ENCODE peak calls at places on chromosome 18, in six cellular contexts. R, P, M, K, I and B are unnamed samples.

GRCh38 chr18:50727721-50728470 is 91.9 kb downstream of the MRO start:
- DNase-seq in I (no peak), P (no peak), M (no peak), R (no peak), K (no peak), B (no peak)

GRCh38 chr18:22983175-22983574 is 50.0 kb downstream of the RBBP8 start:
- DNase-seq in P (peak), I (no peak), R (peak), K (peak), M (peak), B (peak)

GRCh38 chr18:31064130-31064529 is 21.6 kb upstream of the DSC3 start:
- DNase-seq in K (no peak), P (no peak), I (peak), R (no peak), M (no peak), B (no peak)

GRCh38 chr18:63888473-63889190 is 1.1 kb downstream of the SERPINB2 start:
- DNase-seq in P (no peak), K (no peak), M (no peak), I (no peak), R (no peak), B (no peak)

GRCh38 chr18:50113726-50114125 is 81.2 kb downstream of the MYO5B start:
- DNase-seq in P (no peak), M (no peak), R (no peak), K (no peak), I (no peak), B (no peak)

GRCh38 chr18:73785276-73785675 is 362.4 kb downstream of the FBXO15 start:
- DNase-seq in K (no peak), M (no peak), P (no peak), I (no peak), R (no peak), B (no peak)

GRCh38 chr18:26908906-26909305 is 43.4 kb upstream of the AQP4 start:
- DNase-seq in R (no peak), K (no peak), P (no peak), I (no peak), M (no peak), B (no peak)

GRCh38 chr18:26804474-26804873 is 61.0 kb downstream of the AQP4 start:
- DNase-seq in K (peak), I (no peak), M (no peak), R (no peak), P (peak), B (no peak)

GRCh38 chr18:62506495-62507143 is 16.2 kb upstream of the ZCCHC2 start:
- DNase-seq in R (no peak), K (no peak), I (no peak), M (no peak), P (no peak), B (no peak)
- TF ChIP-seq MYC in R (no peak), K (no peak), I (no peak), M (no peak), P (no peak), B (no peak)

GRCh38 chr18:682833-683232 is 25.4 kb downstream of the TYMS start:
- DNase-seq in K (no peak), I (no peak), M (no peak), P (no peak), R (peak), B (no peak)

GRCh38 chr18:683531-683930 is 26.1 kb downstream of the TYMS start:
- DNase-seq in I (no peak), P (no peak), K (no peak), M (no peak), R (no peak), B (no peak)

GRCh38 chr18:688322-688721 is 24.1 kb downstream of the ENOSF1 start:
- DNase-seq in K (no peak), M (peak), R (no peak), I (no peak), P (no peak), B (no peak)

GRCh38 chr18:685438-685837 is 27.0 kb downstream of the ENOSF1 start:
- DNase-seq in R (no peak), M (peak), P (peak), K (no peak), I (no peak), B (no peak)

GRCh38 chr18:686339-687111 is 25.9 kb downstream of the ENOSF1 start:
- DNase-seq in R (no peak), P (no peak), M (no peak), I (no peak), K (peak), B (no peak)
- TF ChIP-seq MYC in R (no peak), P (no peak), M (no peak), I (no peak), K (no peak), B (no peak)

GRCh38 chr18:28041366-28041765 is 135.6 kb downstream of the CDH2 start:
- DNase-seq in K (no peak), R (no peak), P (peak), M (no peak), I (no peak), B (no peak)
- TF ChIP-seq MYC in K (no peak), R (no peak), P (no peak), M (no peak), I (no peak), B (no peak)

GRCh38 chr18:75132068-75132467 is 76.9 kb downstream of the PTGR3 start:
- DNase-seq in P (no peak), I (no peak), K (no peak), R (no peak), M (no peak), B (no peak)

GRCh38 chr18:75131455-75132000 is 77.4 kb downstream of the PTGR3 start:
- DNase-seq in I (no peak), K (no peak), P (no peak), M (no peak), R (no peak), B (no peak)

GRCh38 chr18:75132471-75132870 is 76.5 kb downstream of the PTGR3 start:
- DNase-seq in R (no peak), K (no peak), P (no peak), M (no peak), I (no peak), B (no peak)

GRCh38 chr18:75133721-75134645 is 75.0 kb downstream of the PTGR3 start:
- DNase-seq in P (no peak), K (no peak), M (no peak), R (no peak), I (no peak), B (no peak)

GRCh38 chr18:75132931-75133525 is 75.9 kb downstream of the PTGR3 start:
- DNase-seq in I (no peak), P (no peak), M (no peak), K (no peak), R (no peak), B (no peak)
- TF ChIP-seq MYC in I (no peak), P (no peak), M (no peak), K (no peak), R (no peak), B (no peak)

DNA sequence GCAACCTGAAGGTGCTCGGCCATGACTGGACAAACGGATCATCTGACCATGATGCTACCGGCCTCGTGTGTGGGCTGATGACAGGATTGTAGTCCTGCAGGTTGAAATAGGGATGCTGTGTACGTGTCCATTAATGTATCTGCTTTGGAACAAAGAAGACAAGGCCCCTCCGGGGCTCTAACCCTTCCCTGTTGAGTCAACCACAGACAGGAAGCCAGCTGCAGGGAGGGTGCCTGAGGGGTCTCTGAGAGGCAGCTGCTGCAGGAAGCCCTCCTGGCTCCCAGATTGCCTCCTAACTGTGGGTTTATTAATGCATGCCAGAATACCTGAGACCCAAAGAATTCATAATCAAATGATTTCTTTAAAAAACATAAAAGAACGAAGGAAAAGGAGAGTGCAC is 140.4 kb downstream of the CELF4 start:
- DNase-seq in M (no peak), R (no peak), P (no peak), I (no peak), K (peak), B (no peak)
- TF ChIP-seq MYC in M (no peak), R (no peak), P (no peak), I (no peak), K (no peak), B (no peak)

GRCh38 chr18:1018211-1018651 is 113.6 kb downstream of the ADCYAP1 start:
- DNase-seq in R (no peak), P (no peak), K (no peak), I (no peak), M (no peak), B (no peak)
- TF ChIP-seq MYC in R (no peak), P (no peak), K (no peak), I (no peak), M (no peak), B (no peak)

DNA sequence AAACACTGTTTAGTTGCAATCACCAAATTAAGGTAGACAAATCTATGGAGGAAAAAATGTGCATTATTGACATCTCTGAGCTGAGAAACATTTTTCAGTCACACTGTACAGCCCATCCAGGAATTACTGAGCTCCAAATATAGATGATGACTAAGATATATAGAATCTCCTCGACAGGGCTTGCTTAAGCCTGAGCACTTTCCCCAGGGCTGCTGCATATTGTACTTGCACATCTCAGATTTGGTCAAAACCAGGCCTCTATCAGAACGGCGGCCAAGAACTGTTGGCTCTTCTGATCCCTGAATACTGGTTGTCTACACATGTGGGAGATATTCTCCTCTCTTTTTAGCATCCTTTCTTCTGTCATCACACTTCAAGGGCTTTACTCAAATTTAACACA is 201.5 kb upstream of the SLC35G4 start:
- DNase-seq in M (no peak), I (no peak), P (no peak), R (no peak), K (no peak), B (no peak)
- TF ChIP-seq MYC in M (no peak), I (no peak), P (no peak), R (no peak), K (no peak), B (no peak)

GRCh38 chr18:66682855-66683322 is 79.0 kb upstream of the CDH19 start:
- DNase-seq in I (no peak), M (no peak), R (no peak), P (no peak), K (no peak), B (peak)
- TF ChIP-seq MYC in I (no peak), M (no peak), R (no peak), P (no peak), K (no peak), B (no peak)

GRCh38 chr18:55447672-55448018 is 140.3 kb downstream of the TCF4 start:
- DNase-seq in K (no peak), R (no peak), P (no peak), M (no peak), I (no peak), B (no peak)
- TF ChIP-seq MYC in K (no peak), R (no peak), P (no peak), M (no peak), I (no peak), B (no peak)

GRCh38 chr18:55795101-55795669 is 207.2 kb upstream of the TCF4 start:
- DNase-seq in I (no peak), P (no peak), R (no peak), K (no peak), M (no peak), B (no peak)
- TF ChIP-seq MYC in I (no peak), P (no peak), R (no peak), K (no peak), M (no peak), B (no peak)